ENCODE peak calls at places on chromosomes 1 and 21, in nine cellular contexts. H, R, Y, E, N, W, L, T and O are unnamed samples.

GRCh38 chr1:233230011-233230410 is 65.5 kb downstream of the PCNX2 start:
- DNase-seq in H (no peak), R (no peak), Y (no peak), E (no peak), N (no peak), W (no peak), L (no peak), T (no peak), O (no peak)

GRCh38 chr1:89552481-89553194 is 28.0 kb downstream of the LRRC8B start:
- DNase-seq in H (no peak), R (no peak), Y (no peak), E (no peak), N (no peak), W (no peak), L (no peak), T (no peak), O (no peak)

GRCh38 chr21:41507521-41508414 is at the start of gene TMPRSS2:
- DNase-seq in H (no peak), R (no peak), Y (no peak), E (no peak), N (no peak), W (peak; percentile 80), L (peak; percentile 55), T (peak; percentile 90), O (no peak)

GRCh38 chr21:35540950-35541632 is 492.0 kb upstream of the RUNX1 start:
- DNase-seq in H (no peak), R (no peak), Y (no peak), E (no peak), N (no peak), W (no peak), L (no peak), T (no peak), O (no peak)

GRCh38 chr1:207983044-207983443 is 72.1 kb upstream of the CD34 start:
- DNase-seq in H (no peak), R (no peak), Y (no peak), E (no peak), N (no peak), W (no peak), L (no peak), T (no peak), O (no peak)

GRCh38 chr1:118920124-118920675 is 67.9 kb downstream of the TBX15 start:
- DNase-seq in H (no peak), R (no peak), Y (no peak), E (no peak), N (no peak), W (peak; percentile 24), L (no peak), T (no peak), O (no peak)

GRCh38 chr1:243916160-243916559 is 66.1 kb upstream of the AKT3 start:
- DNase-seq in H (no peak), R (no peak), Y (no peak), E (no peak), N (no peak), W (no peak), L (no peak), T (no peak), O (no peak)

GRCh38 chr1:47182681-47183235 is 7.1 kb downstream of the PDZK1IP1 start:
- DNase-seq in H (no peak), R (no peak), Y (no peak), E (no peak), N (peak; percentile 78), W (no peak), L (no peak), T (no peak), O (no peak)

GRCh38 chr1:197619008-197619640 is 156.2 kb downstream of the DENND1B start:
- DNase-seq in H (no peak), R (no peak), Y (no peak), E (no peak), N (no peak), W (peak; percentile 30), L (no peak), T (no peak), O (peak; percentile 4)
- TF ChIP-seq CTCF in H (no peak), R (peak; percentile 10), Y (peak; percentile 63), E (peak; percentile 62), N (peak; percentile 41), W (peak; percentile 50), L (peak; percentile 39), T (peak; percentile 28), O (peak; percentile 30)

DNA sequence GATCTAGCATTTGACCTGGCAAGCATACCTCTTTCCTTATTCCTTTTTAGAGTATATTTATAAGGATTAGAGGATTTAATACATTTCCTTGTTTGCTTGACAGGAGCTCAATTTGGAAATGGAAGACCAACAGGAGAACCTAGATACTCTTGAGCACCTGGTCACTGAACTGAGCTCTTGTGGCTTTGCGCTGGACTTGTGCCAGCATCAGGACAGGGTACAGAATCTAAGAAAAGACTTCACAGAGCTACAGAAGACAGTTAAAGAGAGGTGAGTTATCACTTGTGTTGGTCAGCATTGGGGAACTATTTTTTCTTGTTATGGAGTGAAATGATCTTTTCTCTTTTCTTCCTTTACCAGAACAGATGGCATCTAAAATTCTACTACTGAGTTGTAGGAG is 123.4 kb upstream of the BMP8A start:
- DNase-seq in H (no peak), R (no peak), Y (no peak), E (no peak), N (no peak), W (no peak), L (no peak), T (no peak), O (no peak)
- H3K36me3 ChIP-seq in H (peaks cover 4% of the 10 kb centered on the region), R (peaks cover 63% of the 10 kb centered on the region), Y (peaks cover 97% of the 10 kb centered on the region), E (peaks cover 87% of the 10 kb centered on the region), N (peaks cover 74% of the 10 kb centered on the region), W (peaks cover 41% of the 10 kb centered on the region), L (peaks cover 57% of the 10 kb centered on the region), T (peaks cover 97% of the 10 kb centered on the region), O (peaks cover 7% of the 10 kb centered on the region)

GRCh38 chr1:241464985-241465384 is 54.6 kb downstream of the FH start:
- DNase-seq in H (no peak), R (no peak), Y (no peak), E (no peak), N (no peak), W (peak; percentile 32), L (no peak), T (no peak), O (no peak)
- TF ChIP-seq CTCF in H (no peak), R (peak; percentile 9), Y (no peak), E (no peak), N (no peak), W (peak; percentile 49), L (no peak), T (no peak), O (no peak)

GRCh38 chr1:165747632-165748452 is 20.8 kb downstream of the TMCO1 start:
- DNase-seq in H (no peak), R (no peak), Y (no peak), E (no peak), N (no peak), W (no peak), L (no peak), T (no peak), O (no peak)
- H3K36me3 ChIP-seq in H (no peaks in the 10 kb centered on the region), R (peaks cover 15% of the 10 kb centered on the region), Y (peaks cover 59% of the 10 kb centered on the region), E (peaks cover 61% of the 10 kb centered on the region), N (peaks cover 61% of the 10 kb centered on the region), W (no peaks in the 10 kb centered on the region), L (peaks cover 11% of the 10 kb centered on the region), T (peaks cover 81% of the 10 kb centered on the region), O (peaks cover 2% of the 10 kb centered on the region)

GRCh38 chr21:44911384-44912157 is 9.1 kb downstream of the ITGB2 start:
- DNase-seq in H (no peak), R (no peak), Y (peak; percentile 86), E (peak; percentile 82), N (no peak), W (no peak), L (no peak), T (peak; percentile 92), O (no peak)
- TF ChIP-seq CTCF in H (no peak), R (peak; percentile 25), Y (peak; percentile 39), E (peak; percentile 39), N (peak; percentile 52), W (peak; percentile 35), L (peak; percentile 13), T (peak; percentile 29), O (peak; percentile 11)

DNA sequence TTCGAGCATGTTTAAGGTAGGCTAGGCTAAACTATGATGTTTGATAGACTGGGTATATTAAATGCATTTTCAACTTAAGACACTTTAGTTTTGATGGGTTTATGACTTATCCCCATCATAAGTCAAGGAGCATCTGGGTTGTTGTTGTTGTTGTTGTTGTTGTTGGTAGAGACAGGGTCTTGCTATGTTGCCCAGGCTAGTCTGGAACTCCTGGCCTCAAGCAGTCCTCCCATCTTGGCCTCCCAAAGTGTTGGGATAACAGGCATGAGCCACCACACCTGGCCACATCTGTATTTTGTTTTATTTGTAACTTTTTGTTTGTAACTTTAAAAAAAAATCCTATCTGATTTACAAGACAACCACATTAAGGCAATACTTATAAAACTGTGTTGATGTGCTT is 17.5 kb downstream of the DBT start:
- DNase-seq in H (no peak), R (no peak), Y (no peak), E (no peak), N (no peak), W (no peak), L (no peak), T (no peak), O (no peak)
- H3K36me3 ChIP-seq in H (no peaks in the 10 kb centered on the region), R (peaks cover 7% of the 10 kb centered on the region), Y (peaks cover 73% of the 10 kb centered on the region), E (peaks cover 59% of the 10 kb centered on the region), N (peaks cover 61% of the 10 kb centered on the region), W (peaks cover 17% of the 10 kb centered on the region), L (peaks cover 43% of the 10 kb centered on the region), T (peaks cover 50% of the 10 kb centered on the region), O (no peaks in the 10 kb centered on the region)

GRCh38 chr1:168236836-168237611 is 11.2 kb downstream of the SFT2D2 start:
- DNase-seq in H (no peak), R (no peak), Y (no peak), E (no peak), N (no peak), W (no peak), L (no peak), T (no peak), O (no peak)

GRCh38 chr1:168235937-168236336 is 10.1 kb downstream of the SFT2D2 start:
- DNase-seq in H (no peak), R (no peak), Y (no peak), E (no peak), N (no peak), W (no peak), L (no peak), T (no peak), O (no peak)

GRCh38 chr1:168230709-168231108 is 4.9 kb downstream of the SFT2D2 start:
- DNase-seq in H (peak; percentile 55), R (no peak), Y (no peak), E (no peak), N (no peak), W (no peak), L (no peak), T (no peak), O (no peak)

GRCh38 chr1:168234846-168235547 is 9.2 kb downstream of the SFT2D2 start:
- DNase-seq in H (no peak), R (peak; percentile 53), Y (no peak), E (no peak), N (peak; percentile 21), W (peak; percentile 86), L (peak; percentile 72), T (no peak), O (no peak)

DNA sequence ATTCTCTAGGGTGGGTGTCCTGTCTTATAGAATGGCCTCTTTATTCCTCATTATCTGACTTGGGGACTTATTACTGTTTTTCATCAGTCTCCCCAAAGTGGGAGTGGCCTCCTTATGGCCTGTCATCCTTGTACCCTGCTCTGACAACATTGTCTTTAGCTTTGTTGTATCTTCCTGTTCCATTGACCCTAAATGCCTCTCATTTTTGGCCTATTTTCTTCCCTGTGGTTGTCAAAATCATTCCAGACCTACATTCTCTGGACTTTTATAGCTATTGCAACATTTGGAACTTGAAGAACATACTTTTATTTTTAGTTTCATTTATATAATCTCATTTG is 9.7 kb downstream of the SFT2D2 start:
- DNase-seq in H (no peak), R (no peak), Y (no peak), E (no peak), N (no peak), W (no peak), L (no peak), T (no peak), O (peak; percentile 51)
- TF ChIP-seq CTCF in H (no peak), R (no peak), Y (no peak), E (no peak), N (no peak), W (peak; percentile 30), L (no peak), T (no peak), O (no peak)